ENCODE peak calls at places on chromosome 7, in eight cellular contexts. G, J, F, D, S, Y, H and K are unnamed samples.
A peak's percentile ranks its signal among the peaks of the same experiment; 100 is the strongest.

GRCh38 chr7:155189600-155189989 is 108.1 kb upstream of the INSIG1 start:
- DNase-seq in G (no peak), J (no peak), F (no peak), D (no peak), S (no peak), Y (no peak), H (no peak), K (no peak)

GRCh38 chr7:82263880-82264751 is 179.5 kb downstream of the CACNA2D1 start:
- DNase-seq in G (no peak), J (no peak), F (no peak), D (no peak), S (no peak), Y (no peak), H (no peak), K (no peak)

GRCh38 chr7:98935811-98936210 is 57.5 kb downstream of the TRRAP start:
- DNase-seq in G (no peak), J (no peak), F (no peak), D (no peak), S (no peak), Y (no peak), H (no peak), K (no peak)

GRCh38 chr7:153524070-153524601 is 528.1 kb upstream of the DPP6 start:
- DNase-seq in G (no peak), J (peak; percentile 38), F (no peak), D (no peak), S (peak; percentile 71), Y (no peak), H (no peak), K (no peak)

GRCh38 chr7:128794020-128794419 is 2.3 kb downstream of the CCDC136 start:
- DNase-seq in G (no peak), J (no peak), F (no peak), D (no peak), S (no peak), Y (no peak), H (no peak), K (no peak)

GRCh38 chr7:116532102-116532501 is 7.3 kb downstream of the CAV1 start:
- DNase-seq in G (no peak), J (no peak), F (no peak), D (no peak), S (no peak), Y (no peak), H (no peak), K (no peak)

GRCh38 chr7:138865843-138866242 is 67.8 kb upstream of the ATP6V0A4 start:
- DNase-seq in G (no peak), J (no peak), F (no peak), D (no peak), S (no peak), Y (no peak), H (no peak), K (no peak)

GRCh38 chr7:108340856-108341411 is 115.3 kb downstream of the NRCAM start:
- DNase-seq in G (no peak), J (no peak), F (no peak), D (no peak), S (no peak), Y (no peak), H (no peak), K (peak; percentile 58)

GRCh38 chr7:141974831-141975230 is 1.3 kb upstream of the TAS2R38 start:
- DNase-seq in G (no peak), J (peak; percentile 34), F (peak; percentile 28), D (no peak), S (no peak), Y (no peak), H (no peak), K (peak; percentile 46)

GRCh38 chr7:95213809-95214492 is 110.4 kb downstream of the PON1 start:
- DNase-seq in G (peak; percentile 41), J (no peak), F (no peak), D (no peak), S (peak; percentile 40), Y (peak; percentile 56), H (no peak), K (no peak)

GRCh38 chr7:111476586-111477293 is 85.6 kb downstream of the IMMP2L start:
- DNase-seq in G (no peak), J (no peak), F (no peak), D (no peak), S (no peak), Y (no peak), H (no peak), K (no peak)

GRCh38 chr7:128121731-128122576 is 90.7 kb upstream of the LRRC4 start:
- DNase-seq in G (peak; percentile 83), J (no peak), F (no peak), D (no peak), S (no peak), Y (no peak), H (no peak), K (no peak)

GRCh38 chr7:92608380-92609322 is 18.5 kb upstream of the FAM133B start:
- DNase-seq in G (no peak), J (no peak), F (no peak), D (no peak), S (peak; percentile 29), Y (no peak), H (no peak), K (no peak)

GRCh38 chr7:37281368-37282092 is 167.1 kb downstream of the ELMO1 start:
- DNase-seq in G (no peak), J (no peak), F (no peak), D (no peak), S (no peak), Y (no peak), H (no peak), K (no peak)

GRCh38 chr7:5774136-5774535 is 7.3 kb downstream of the RNF216 start:
- DNase-seq in G (no peak), J (no peak), F (no peak), D (no peak), S (no peak), Y (no peak), H (no peak), K (no peak)

GRCh38 chr7:24301703-24302102 is 17.7 kb downstream of the NPY start:
- DNase-seq in G (no peak), J (no peak), F (no peak), D (no peak), S (no peak), Y (no peak), H (no peak), K (no peak)

GRCh38 chr7:74454059-74454947 is 597 bp downstream of the GTF2IRD1 start:
- DNase-seq in G (no peak), J (no peak), F (no peak), D (no peak), S (peak; percentile 58), Y (no peak), H (no peak), K (no peak)

DNA sequence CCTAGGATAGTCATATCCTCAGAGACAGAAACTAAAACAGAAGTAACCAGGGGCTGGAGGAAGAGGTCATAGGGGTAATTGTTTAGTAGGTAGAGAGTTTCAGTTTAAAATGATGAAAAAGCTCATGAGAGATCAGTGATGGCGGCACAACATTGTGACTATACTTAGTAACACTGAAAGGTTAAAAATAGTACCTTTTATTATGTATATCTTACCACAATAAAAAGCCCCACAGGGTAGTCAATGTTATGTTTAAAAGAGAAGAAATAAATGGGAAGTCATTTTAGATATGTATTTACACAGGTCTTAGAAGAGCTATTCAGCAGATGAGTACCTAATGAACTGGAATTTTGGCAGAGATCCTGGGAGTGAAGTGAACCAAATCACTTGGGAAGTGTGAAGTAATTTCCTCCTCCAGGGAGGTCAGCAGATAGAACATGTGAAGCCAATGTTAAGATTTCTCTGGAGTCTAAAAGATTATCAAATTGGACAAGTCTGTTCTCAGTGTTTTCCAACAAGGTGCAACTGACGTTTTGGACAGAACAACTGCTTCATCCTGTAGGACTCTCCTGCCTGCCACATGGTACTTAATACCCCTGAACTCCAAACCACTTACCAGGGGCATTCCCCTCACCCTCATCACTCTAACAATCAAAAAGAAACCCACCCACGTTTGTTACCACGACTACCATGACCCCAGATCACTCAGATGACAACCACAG is 6.4 kb downstream of the CDCA7L start:
- DNase-seq in G (no peak), J (no peak), F (no peak), D (no peak), S (no peak), Y (no peak), H (no peak), K (no peak)
- H3K9me3 ChIP-seq in G (no peaks in the 10 kb centered on the region), J (no peaks in the 10 kb centered on the region), F (no peaks in the 10 kb centered on the region), D (no peaks in the 10 kb centered on the region), S (no peaks in the 10 kb centered on the region), Y (no peaks in the 10 kb centered on the region), H (no peaks in the 10 kb centered on the region), K (no peaks in the 10 kb centered on the region)

DNA sequence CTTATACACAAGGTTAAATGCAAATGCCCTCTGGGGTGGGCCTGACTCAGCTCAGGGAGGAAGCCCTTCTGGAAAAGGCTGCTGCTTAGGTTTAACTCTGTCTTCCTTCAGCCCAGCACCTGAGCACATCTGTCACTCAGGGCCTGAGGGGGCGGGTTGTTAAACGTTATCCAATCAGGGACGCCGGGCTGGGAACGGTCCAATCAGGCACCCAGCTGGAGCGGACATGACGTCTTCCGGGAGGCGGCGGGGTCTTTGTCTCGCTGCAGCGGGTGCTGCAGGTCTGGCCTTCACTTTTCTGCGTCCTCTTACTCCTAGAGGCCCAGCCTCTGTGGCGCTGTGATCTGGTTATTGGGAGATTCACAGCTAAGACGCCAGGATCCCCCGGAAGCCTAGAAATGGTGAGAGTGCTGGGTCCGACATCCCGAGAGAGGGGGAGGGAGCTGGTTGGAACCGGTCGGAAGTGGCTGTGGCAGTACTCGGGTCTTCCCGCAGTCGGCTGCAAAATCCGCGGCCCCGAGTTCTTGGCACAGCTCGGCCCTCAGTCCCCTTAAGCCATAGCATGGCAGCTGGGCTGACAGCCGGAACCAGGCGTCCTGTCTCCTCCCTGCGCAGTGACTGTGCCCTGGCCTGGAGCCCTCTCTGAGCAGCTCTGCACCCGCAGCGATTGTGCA is at the start of gene ZNF138:
- DNase-seq in G (peak; percentile 95), J (peak; percentile 96), F (peak; percentile 92), D (peak; percentile 75), S (peak; percentile 95), Y (peak; percentile 95), H (peak; percentile 96), K (peak; percentile 96)
- TF ChIP-seq POLR2A in G (no peak), J (peak; percentile 70), F (peak; percentile 71), D (peak; percentile 75), S (peak; percentile 61), Y (peak; percentile 72), H (peak; percentile 65), K (no peak)

DNA sequence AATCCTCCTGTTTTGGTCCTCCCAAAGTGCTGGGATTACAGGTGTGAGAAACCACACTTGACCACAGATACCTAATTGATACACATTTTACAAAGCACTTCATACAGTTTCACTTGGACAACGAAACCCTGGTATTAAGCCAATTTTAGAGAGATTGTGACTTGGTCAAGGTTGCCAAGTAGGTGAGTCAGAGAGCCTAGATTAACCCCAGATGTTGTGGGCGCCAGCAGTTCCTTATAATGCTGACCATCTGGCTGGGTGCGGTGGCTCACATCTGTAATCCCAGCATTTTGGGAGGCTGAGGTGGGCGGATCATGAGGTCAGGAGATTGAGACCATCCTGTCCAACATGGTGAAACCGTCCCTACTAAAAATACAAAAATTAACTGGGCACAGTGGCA is 4.9 kb upstream of the PHKG1 start:
- DNase-seq in G (peak; percentile 37), J (no peak), F (no peak), D (no peak), S (peak; percentile 40), Y (peak; percentile 43), H (no peak), K (peak; percentile 44)
- H3K4me1 ChIP-seq in G (peaks cover 8% of the 10 kb centered on the region), J (peaks cover 8% of the 10 kb centered on the region), F (peaks cover 5% of the 10 kb centered on the region), D (peaks cover 20% of the 10 kb centered on the region), S (no peaks in the 10 kb centered on the region), Y (no peaks in the 10 kb centered on the region), H (peaks cover 8% of the 10 kb centered on the region), K (peaks cover 17% of the 10 kb centered on the region)

GRCh38 chr7:121591916-121592315 is 195.8 kb upstream of the FAM3C start:
- DNase-seq in G (no peak), J (no peak), F (no peak), D (no peak), S (no peak), Y (no peak), H (no peak), K (no peak)

GRCh38 chr7:121599887-121600286 is 203.8 kb upstream of the FAM3C start:
- DNase-seq in G (no peak), J (no peak), F (no peak), D (no peak), S (no peak), Y (no peak), H (no peak), K (no peak)

GRCh38 chr7:121595949-121596692 is 200.0 kb upstream of the FAM3C start:
- DNase-seq in G (no peak), J (no peak), F (no peak), D (no peak), S (no peak), Y (no peak), H (no peak), K (no peak)
- H3K9me3 ChIP-seq in G (peaks cover 7% of the 10 kb centered on the region), J (no peaks in the 10 kb centered on the region), F (no peaks in the 10 kb centered on the region), D (no peaks in the 10 kb centered on the region), S (no peaks in the 10 kb centered on the region), Y (no peaks in the 10 kb centered on the region), H (no peaks in the 10 kb centered on the region), K (no peaks in the 10 kb centered on the region)